ENCODE peak calls at places on chromosomes 4 and X, in four cellular contexts. X, K, J and U are unnamed samples.

GRCh38 chr4:112926826-112927225 is 122.6 kb upstream of the ANK2 start:
- DNase-seq in X (no peak), K (no peak), J (no peak), U (no peak)

GRCh38 chr4:14078311-14078710 is 450.8 kb upstream of the BOD1L1 start:
- DNase-seq in X (no peak), K (no peak), J (no peak), U (no peak)

GRCh38 chr4:16596267-16596666 is 302.2 kb downstream of the LDB2 start:
- DNase-seq in X (no peak), K (no peak), J (no peak), U (no peak)

GRCh38 chr4:46503739-46504138 is 113.8 kb upstream of the GABRA2 start:
- DNase-seq in J (no peak), K (no peak), X (no peak), U (no peak)

GRCh38 chr4:153257151-153257620 is 52.9 kb downstream of the TRIM2 start:
- DNase-seq in K (peak; percentile 70), X (no peak), J (peak; percentile 85), U (no peak)

GRCh38 chr4:186249785-186250739 is 15.9 kb upstream of the F11 start:
- DNase-seq in J (no peak), K (no peak), X (peak; percentile 42), U (peak; percentile 53)

GRCh38 chr4:156774422-156774821 is 197.2 kb downstream of the PDGFC start:
- DNase-seq in K (no peak), X (peak; percentile 56), J (no peak), U (no peak)

GRCh38 chr4:112604590-112604989 is 32.1 kb downstream of the ZGRF1 start:
- DNase-seq in K (peak; percentile 62), X (peak; percentile 55), J (peak; percentile 72), U (peak; percentile 64)

GRCh38 chrX:43225626-43226328 is 430.3 kb upstream of the MAOA start:
- DNase-seq in K (no peak), X (no peak), J (no peak), U (no peak)

GRCh38 chrX:74179071-74179470 is 124.9 kb upstream of the ZCCHC13 start:
- DNase-seq in X (peak; percentile 62), J (no peak), K (no peak), U (no peak)

GRCh38 chrX:116732214-116732613 is 269.4 kb upstream of the CT83 start:
- DNase-seq in J (no peak), X (no peak), K (no peak), U (no peak)

GRCh38 chrX:134733595-134733994 is 75.3 kb upstream of the PLAC1 start:
- DNase-seq in J (no peak), K (no peak), X (no peak), U (no peak)

GRCh38 chrX:121641560-121641959 is 594.1 kb downstream of the GLUD2 start:
- DNase-seq in J (no peak), X (peak; percentile 25), K (no peak), U (no peak)

GRCh38 chr4:74716436-74716765 is 77.9 kb downstream of the BTC start:
- DNase-seq in K (no peak), X (no peak), J (no peak), U (peak; percentile 42)

GRCh38 chrX:69546417-69546816 is 42.3 kb downstream of the NALF2 start:
- DNase-seq in J (no peak), X (no peak), K (no peak), U (no peak)

GRCh38 chrX:21373637-21374162 is 518 bp upstream of the CNKSR2 start:
- DNase-seq in K (no peak), X (no peak), J (peak; percentile 89), U (peak; percentile 28)

GRCh38 chr4:184473515-184474260 is 662 bp downstream of the IRF2 start:
- DNase-seq in X (peak; percentile 16), K (peak; percentile 71), J (peak; percentile 75), U (peak; percentile 75)

GRCh38 chr4:109334129-109334528 is 31.7 kb upstream of the COL25A1 start:
- DNase-seq in J (no peak), K (no peak), X (no peak), U (no peak)

GRCh38 chr4:167020410-167020809 is 213.9 kb downstream of the SPOCK3 start:
- DNase-seq in K (no peak), X (peak; percentile 13), J (peak; percentile 21), U (no peak)

GRCh38 chr4:173990126-173990878 is 293.2 kb downstream of the FBXO8 start:
- DNase-seq in J (peak; percentile 75), X (peak; percentile 29), K (no peak), U (peak; percentile 45)

GRCh38 chr4:145388043-145388442 is 93.6 kb upstream of the SMAD1 start:
- DNase-seq in X (peak; percentile 48), J (no peak), K (no peak), U (peak; percentile 48)
- TF ChIP-seq EZH2phosphoT487 in X (no peak), J (no peak), K (no peak), U (no peak)

GRCh38 chrX:47144626-47145407 is at the start of the genes NDUFB11 and RBM10:
- DNase-seq in X (peak; percentile 93), J (peak; percentile 95), K (peak; percentile 87), U (peak; percentile 93)
- TF ChIP-seq CTCF in X (peak; percentile 62), J (peak; percentile 57), K (peak; percentile 63), U (peak; percentile 55)

GRCh38 chrX:65677954-65678469 is 10.6 kb downstream of the MSN start:
- DNase-seq in X (peak; percentile 91), K (no peak), J (no peak), U (no peak)
- TF ChIP-seq EZH2phosphoT487 in X (no peak), K (no peak), J (no peak), U (no peak)

GRCh38 chr4:76872556-76872955 is 25.4 kb downstream of the SOWAHB start:
- DNase-seq in K (no peak), X (no peak), J (no peak), U (no peak)

GRCh38 chr4:76866641-76867040 is 31.3 kb downstream of the SOWAHB start:
- DNase-seq in K (no peak), J (no peak), X (no peak), U (no peak)

GRCh38 chr4:76867377-76867776 is 30.6 kb downstream of the SOWAHB start:
- DNase-seq in X (no peak), K (no peak), J (no peak), U (no peak)

DNA sequence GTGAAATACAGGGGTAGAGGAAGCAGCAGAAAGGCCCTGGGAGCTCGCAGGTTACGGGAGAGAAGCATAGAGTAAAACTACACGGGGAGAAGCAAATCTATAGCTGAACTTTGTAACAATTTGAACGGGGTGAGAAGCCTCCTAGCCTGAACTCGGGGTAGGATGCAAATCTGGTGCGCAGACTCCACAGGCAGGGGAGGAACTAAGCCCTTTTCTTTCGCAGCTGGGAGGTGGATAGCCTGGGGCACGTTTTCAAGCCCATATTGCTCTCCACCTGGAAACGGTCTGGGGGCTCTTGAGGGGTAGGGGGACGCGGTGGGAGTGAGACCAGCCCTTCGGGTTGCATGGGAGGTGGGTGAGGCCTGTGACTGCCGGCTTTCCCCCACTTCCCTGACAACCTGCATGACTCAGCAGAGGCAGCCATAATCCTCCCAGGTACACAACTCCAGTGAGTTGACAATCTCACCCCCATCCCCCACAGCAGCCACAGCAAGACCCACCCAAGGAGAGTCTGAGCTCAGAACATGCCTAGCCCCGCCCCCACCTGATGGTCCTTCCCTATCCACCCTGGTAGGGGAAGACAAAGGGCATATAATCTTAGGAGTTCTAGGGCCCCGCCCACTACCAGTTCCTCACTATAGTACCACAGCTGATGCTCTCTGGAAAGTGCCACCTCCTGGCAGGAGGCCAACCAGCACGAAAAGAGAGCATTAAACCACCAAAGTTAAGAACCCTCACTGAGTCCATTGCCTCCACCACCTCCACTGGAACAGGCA is 29.9 kb downstream of the SOWAHB start:
- DNase-seq in J (peak; percentile 35), X (no peak), K (no peak), U (peak; percentile 11)
- TF ChIP-seq CTCF in J (no peak), X (no peak), K (no peak), U (no peak)

DNA sequence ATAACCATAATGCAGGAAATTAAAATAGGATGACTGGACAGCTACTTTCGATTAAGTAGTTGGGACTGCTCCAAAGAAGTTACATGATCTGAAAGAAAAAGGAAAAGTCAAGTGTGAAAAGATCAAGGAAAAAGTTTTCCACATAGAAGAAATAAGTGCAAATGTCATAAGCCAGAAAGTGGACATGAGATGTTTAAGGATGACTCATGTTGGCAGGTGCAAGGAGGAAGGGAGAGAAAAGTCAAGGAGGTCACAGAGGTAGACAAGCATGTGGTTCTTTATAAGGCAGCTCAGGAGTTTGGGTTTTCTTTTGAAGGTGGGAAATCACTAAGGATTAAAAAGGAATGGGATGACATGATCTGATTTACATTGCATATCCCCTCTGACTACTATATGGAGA is 89.9 kb upstream of the GPRIN3 start:
- DNase-seq in X (no peak), K (no peak), J (no peak), U (no peak)
- TF ChIP-seq EZH2phosphoT487 in X (no peak), K (no peak), J (no peak), U (no peak)

GRCh38 chr4:100421356-100421978 is 96.4 kb downstream of the EMCN start:
- DNase-seq in J (peak; percentile 36), X (peak; percentile 43), K (peak; percentile 11), U (peak; percentile 26)
- TF ChIP-seq CTCF in J (peak; percentile 72), X (peak; percentile 71), K (peak; percentile 80), U (peak; percentile 68)